ENCODE peak calls at places on chromosomes 11 and 22, in five cellular contexts. Q is activated naive CD4-positive, alpha-beta T cell treated with anti-CD3 and anti-CD28 coated beads, Interleukin-2, amount 50 U/mL, for 72 hours; U is upper lobe of right lung; X is Right ventricle myocardium inferior; E is CD8-positive, alpha-beta T cell. V is an unnamed sample.

GRCh38 chr11:27444801-27445215 is 27.8 kb downstream of the LGR4 start:
- ATAC-seq in X (no peak), U (no peak), E (no peak), Q (no peak), V (no peak)

GRCh38 chr11:63901660-63902059 is 15.3 kb downstream of the RCOR2 start:
- ATAC-seq in E (peak), X (no peak), U (peak), Q (no peak), V (no peak)

GRCh38 chr11:69121021-69121420 is 34.7 kb upstream of the SMIM38 start:
- ATAC-seq in U (no peak), Q (no peak), E (no peak), X (no peak), V (no peak)

GRCh38 chr11:27387362-27387761 is 24.3 kb upstream of the CCDC34 start:
- ATAC-seq in Q (peak), X (no peak), U (no peak), E (no peak), V (no peak)

GRCh38 chr11:17267576-17267975 is 9.0 kb upstream of the NUCB2 start:
- ATAC-seq in U (peak), X (no peak), E (peak), Q (peak), V (no peak)

GRCh38 chr11:16607675-16608644 is 130.5 kb upstream of the C11orf58 start:
- ATAC-seq in U (peak), X (peak), E (no peak), Q (no peak), V (no peak)

GRCh38 chr11:123292647-123293046 is 97.6 kb upstream of the CLMP start:
- ATAC-seq in E (no peak), X (no peak), Q (no peak), U (no peak), V (no peak)

GRCh38 chr22:22770280-22770871 is 117.2 kb upstream of the IGLL5 start:
- ATAC-seq in X (no peak), Q (peak), E (peak), U (peak), V (no peak)